ENCODE peak calls at places on chromosomes 16 and 17, in six cellular contexts. One of them, this sample, is unnamed.

GRCh38 chr17:7862692-7863437 is 5.1 kb downstream of the CYB5D1 start:
- DNase-seq in H9: peak
- DNase-seq in Daoy: no peak
- DNase-seq in HuH-7.5: no peak
- DNase-seq in omental fat pad: no peak
- DNase-seq in endothelial cell: peak
- DNase-seq in this sample: peak

GRCh38 chr16:27311449-27311831 is 2.3 kb upstream of the IL4R start:
- DNase-seq in H9: no peak
- DNase-seq in Daoy: peak
- DNase-seq in HuH-7.5: no peak
- DNase-seq in omental fat pad: no peak
- DNase-seq in endothelial cell: no peak
- DNase-seq in this sample: no peak

GRCh38 chr16:2007081-2007836 is 2.4 kb downstream of the ZNF598 start:
- DNase-seq in H9: no peak
- DNase-seq in Daoy: no peak
- DNase-seq in HuH-7.5: no peak
- DNase-seq in omental fat pad: no peak
- DNase-seq in endothelial cell: no peak
- DNase-seq in this sample: no peak

GRCh38 chr17:82815790-82816305 is 24.0 kb downstream of the ZNF750 start:
- DNase-seq in H9: no peak
- DNase-seq in Daoy: no peak
- DNase-seq in HuH-7.5: no peak
- DNase-seq in omental fat pad: no peak
- DNase-seq in endothelial cell: no peak
- DNase-seq in this sample: no peak

GRCh38 chr17:59366040-59366757 is 34.7 kb downstream of the YPEL2 start:
- DNase-seq in H9: peak
- DNase-seq in Daoy: no peak
- DNase-seq in HuH-7.5: no peak
- DNase-seq in omental fat pad: no peak
- DNase-seq in endothelial cell: no peak
- DNase-seq in this sample: peak

GRCh38 chr16:80341242-80341641 is 199.6 kb upstream of the DYNLRB2 start:
- DNase-seq in H9: peak
- DNase-seq in Daoy: no peak
- DNase-seq in HuH-7.5: peak
- DNase-seq in omental fat pad: no peak
- DNase-seq in endothelial cell: no peak
- DNase-seq in this sample: no peak

GRCh38 chr16:83685615-83686165 is 122.1 kb upstream of the HSBP1 start:
- DNase-seq in H9: no peak
- DNase-seq in Daoy: no peak
- DNase-seq in HuH-7.5: no peak
- DNase-seq in omental fat pad: no peak
- DNase-seq in endothelial cell: no peak
- DNase-seq in this sample: no peak

GRCh38 chr16:18068477-18068876 is 268.1 kb downstream of the NPIPA8 start:
- DNase-seq in H9: no peak
- DNase-seq in Daoy: no peak
- DNase-seq in HuH-7.5: no peak
- DNase-seq in omental fat pad: no peak
- DNase-seq in endothelial cell: no peak
- DNase-seq in this sample: no peak

GRCh38 chr17:1005361-1005946 is 8.5 kb downstream of the TIMM22 start:
- DNase-seq in H9: no peak
- DNase-seq in Daoy: peak
- DNase-seq in HuH-7.5: no peak
- DNase-seq in omental fat pad: no peak
- DNase-seq in endothelial cell: no peak
- DNase-seq in this sample: no peak

GRCh38 chr16:89700649-89701424 is 668 bp downstream of the SPATA2L start:
- DNase-seq in H9: peak
- DNase-seq in Daoy: peak
- DNase-seq in HuH-7.5: peak
- DNase-seq in omental fat pad: no peak
- DNase-seq in endothelial cell: peak
- DNase-seq in this sample: peak

GRCh38 chr16:89476811-89477261 is 13.5 kb downstream of the ANKRD11 start:
- DNase-seq in H9: no peak
- DNase-seq in Daoy: no peak
- DNase-seq in HuH-7.5: no peak
- DNase-seq in omental fat pad: no peak
- DNase-seq in endothelial cell: no peak
- DNase-seq in this sample: no peak

GRCh38 chr17:37742114-37742761 is 2.6 kb downstream of the HNF1B start:
- DNase-seq in H9: peak
- DNase-seq in Daoy: peak
- DNase-seq in HuH-7.5: peak
- DNase-seq in omental fat pad: no peak
- DNase-seq in endothelial cell: peak
- DNase-seq in this sample: no peak

GRCh38 chr16:14602443-14602963 is 27.6 kb downstream of the PARN start:
- DNase-seq in H9: no peak
- DNase-seq in Daoy: no peak
- DNase-seq in HuH-7.5: no peak
- DNase-seq in omental fat pad: no peak
- DNase-seq in endothelial cell: no peak
- DNase-seq in this sample: no peak

GRCh38 chr17:83174859-83175550 is 95.6 kb downstream of the METRNL start:
- DNase-seq in H9: no peak
- DNase-seq in Daoy: no peak
- DNase-seq in HuH-7.5: no peak
- DNase-seq in omental fat pad: no peak
- DNase-seq in endothelial cell: no peak
- DNase-seq in this sample: no peak

GRCh38 chr17:2867441-2868424 is 71.5 kb downstream of the RAP1GAP2 start:
- DNase-seq in H9: peak
- DNase-seq in Daoy: peak
- DNase-seq in HuH-7.5: no peak
- DNase-seq in omental fat pad: no peak
- DNase-seq in endothelial cell: peak
- DNase-seq in this sample: peak

GRCh38 chr16:27352026-27352425 is 38.3 kb downstream of the IL4R start:
- DNase-seq in H9: no peak
- DNase-seq in Daoy: no peak
- DNase-seq in HuH-7.5: no peak
- DNase-seq in omental fat pad: no peak
- DNase-seq in endothelial cell: no peak
- DNase-seq in this sample: no peak

GRCh38 chr17:14575349-14575966 is 274.6 kb downstream of the HS3ST3B1 start:
- DNase-seq in H9: no peak
- DNase-seq in Daoy: peak
- DNase-seq in HuH-7.5: no peak
- DNase-seq in omental fat pad: no peak
- DNase-seq in endothelial cell: no peak
- DNase-seq in this sample: no peak

GRCh38 chr16:11370084-11370931 is 25.0 kb downstream of the RMI2 start:
- DNase-seq in H9: no peak
- DNase-seq in Daoy: no peak
- DNase-seq in HuH-7.5: no peak
- DNase-seq in omental fat pad: no peak
- DNase-seq in endothelial cell: no peak
- DNase-seq in this sample: no peak

GRCh38 chr17:63930951-63931575 is 1.1 kb downstream of the CD79B start:
- DNase-seq in H9: peak
- DNase-seq in Daoy: peak
- DNase-seq in HuH-7.5: peak
- DNase-seq in omental fat pad: no peak
- DNase-seq in endothelial cell: peak
- DNase-seq in this sample: no peak

GRCh38 chr17:74524751-74525725 is 6.2 kb downstream of the CD300LB start:
- DNase-seq in H9: peak
- DNase-seq in Daoy: no peak
- DNase-seq in HuH-7.5: no peak
- DNase-seq in omental fat pad: no peak
- DNase-seq in endothelial cell: no peak
- DNase-seq in this sample: peak

GRCh38 chr17:81071761-81072741 is 37.1 kb downstream of the BAIAP2 start:
- DNase-seq in H9: no peak
- DNase-seq in Daoy: no peak
- DNase-seq in HuH-7.5: no peak
- DNase-seq in omental fat pad: no peak
- DNase-seq in endothelial cell: no peak
- DNase-seq in this sample: no peak

GRCh38 chr17:56185905-56186783 is 32.9 kb downstream of the ANKFN1 start:
- DNase-seq in H9: no peak
- DNase-seq in Daoy: peak
- DNase-seq in HuH-7.5: no peak
- DNase-seq in omental fat pad: no peak
- DNase-seq in endothelial cell: no peak
- DNase-seq in this sample: peak

GRCh38 chr17:37039269-37039668 is 90.5 kb downstream of the AATF start:
- DNase-seq in H9: no peak
- DNase-seq in Daoy: no peak
- DNase-seq in HuH-7.5: no peak
- DNase-seq in omental fat pad: no peak
- DNase-seq in endothelial cell: no peak
- DNase-seq in this sample: no peak

GRCh38 chr17:59277031-59277430 is 54.4 kb upstream of the YPEL2 start:
- DNase-seq in H9: no peak
- DNase-seq in Daoy: no peak
- DNase-seq in HuH-7.5: no peak
- DNase-seq in omental fat pad: no peak
- DNase-seq in endothelial cell: no peak
- DNase-seq in this sample: no peak

GRCh38 chr16:87352818-87353217 is 30.8 kb downstream of the FBXO31 start:
- DNase-seq in H9: no peak
- DNase-seq in Daoy: no peak
- DNase-seq in HuH-7.5: no peak
- DNase-seq in omental fat pad: no peak
- DNase-seq in endothelial cell: no peak
- DNase-seq in this sample: no peak

GRCh38 chr16:23348579-23349469 is 46.7 kb downstream of the SCNN1B start:
- DNase-seq in H9: peak
- DNase-seq in Daoy: no peak
- DNase-seq in HuH-7.5: no peak
- DNase-seq in omental fat pad: no peak
- DNase-seq in endothelial cell: peak
- DNase-seq in this sample: no peak

GRCh38 chr17:47423406-47424295 is 99.9 kb downstream of the EFCAB13 start:
- DNase-seq in H9: peak
- DNase-seq in Daoy: peak
- DNase-seq in HuH-7.5: peak
- DNase-seq in omental fat pad: no peak
- DNase-seq in endothelial cell: peak
- DNase-seq in this sample: peak